ENCODE peak calls at places on chromosome 17, in nine cellular contexts. A, N, H, J, U, F, K, E and I are unnamed samples.
A peak's percentile ranks its signal among the peaks of the same experiment; 100 is the strongest.

GRCh38 chr17:64765191-64765889 is 103.2 kb upstream of the SMURF2 start:
- DNase-seq in K (no peak), E (no peak), A (peak; percentile 71), N (no peak), F (no peak), J (no peak), H (no peak), U (no peak), I (no peak)

GRCh38 chr17:66441012-66441703 is 138.7 kb downstream of the PRKCA start:
- DNase-seq in N (no peak), A (no peak), J (no peak), U (no peak), H (no peak), F (peak; percentile 55), K (no peak), E (no peak), I (no peak)

GRCh38 chr17:61167050-61167449 is 232.6 kb upstream of the TBX2 start:
- DNase-seq in K (no peak), F (no peak), U (no peak), N (no peak), H (no peak), J (no peak), A (no peak), E (no peak), I (no peak)

GRCh38 chr17:71208111-71208704 is 912.6 kb upstream of the SOX9 start:
- DNase-seq in A (peak; percentile 37), K (no peak), N (no peak), H (no peak), E (no peak), U (no peak), F (no peak), J (no peak), I (no peak)

GRCh38 chr17:58277107-58277506 is 3.6 kb downstream of the MPO start:
- DNase-seq in E (no peak), N (no peak), H (no peak), J (no peak), U (no peak), A (no peak), F (no peak), K (no peak), I (no peak)

GRCh38 chr17:76076765-76077581 is 2.0 kb upstream of the ZACN start:
- DNase-seq in H (no peak), J (no peak), K (no peak), A (no peak), N (no peak), E (no peak), U (no peak), F (no peak), I (no peak)

GRCh38 chr17:69597898-69598692 is 183.6 kb downstream of the MAP2K6 start:
- DNase-seq in A (peak; percentile 81), H (no peak), N (peak; percentile 22), E (no peak), K (no peak), U (no peak), J (no peak), F (no peak), I (no peak)

GRCh38 chr17:41919840-41920579 is 1.3 kb upstream of the ACLY start:
- DNase-seq in U (no peak), F (no peak), K (peak; percentile 13), H (peak; percentile 29), J (no peak), N (no peak), E (no peak), A (peak; percentile 59), I (no peak)

GRCh38 chr17:32267690-32268205 is 2.1 kb downstream of the RHBDL3 start:
- DNase-seq in N (no peak), E (no peak), U (no peak), F (no peak), K (peak; percentile 42), A (no peak), H (no peak), J (no peak), I (peak; percentile 62)

GRCh38 chr17:37605813-37606505 is 3.3 kb downstream of the SYNRG start:
- DNase-seq in K (no peak), E (no peak), A (no peak), H (peak; percentile 25), U (no peak), J (no peak), F (no peak), N (no peak), I (no peak)

GRCh38 chr17:61058066-61058465 is 341.6 kb upstream of the TBX2 start:
- DNase-seq in F (no peak), K (no peak), J (no peak), E (no peak), N (no peak), A (no peak), U (no peak), H (no peak), I (no peak)

GRCh38 chr17:29936724-29937123 is 4.7 kb upstream of the EFCAB5 start:
- DNase-seq in N (no peak), F (no peak), H (no peak), U (no peak), K (no peak), A (no peak), E (no peak), J (no peak), I (no peak)

GRCh38 chr17:29929544-29930398 is at the start of gene SSH2:
- DNase-seq in F (peak; percentile 68), H (peak; percentile 93), N (peak; percentile 89), E (peak; percentile 73), J (peak; percentile 49), A (peak; percentile 75), K (peak; percentile 91), U (peak; percentile 77), I (peak; percentile 94)

GRCh38 chr17:29931253-29931932 is 1.4 kb upstream of the SSH2 start:
- DNase-seq in U (peak; percentile 47), J (peak; percentile 25), E (peak; percentile 67), F (peak; percentile 81), K (peak; percentile 57), H (peak; percentile 75), A (peak; percentile 68), N (peak; percentile 50), I (peak; percentile 64)

GRCh38 chr17:29930399-29931010 is 477 bp upstream of the SSH2 start:
- DNase-seq in H (peak; percentile 36), F (no peak), E (no peak), K (peak; percentile 19), A (no peak), N (peak; percentile 15), J (no peak), U (peak; percentile 14), I (peak; percentile 23)

GRCh38 chr17:29933379-29933778 is 3.4 kb upstream of the SSH2 start:
- DNase-seq in F (no peak), N (no peak), U (no peak), K (no peak), J (no peak), H (no peak), E (no peak), A (no peak), I (no peak)
- TF ChIP-seq CTCF in F (no peak), N (no peak), U (no peak), K (no peak), J (no peak), H (no peak), E (peak; percentile 62), A (no peak), I (no peak)

DNA sequence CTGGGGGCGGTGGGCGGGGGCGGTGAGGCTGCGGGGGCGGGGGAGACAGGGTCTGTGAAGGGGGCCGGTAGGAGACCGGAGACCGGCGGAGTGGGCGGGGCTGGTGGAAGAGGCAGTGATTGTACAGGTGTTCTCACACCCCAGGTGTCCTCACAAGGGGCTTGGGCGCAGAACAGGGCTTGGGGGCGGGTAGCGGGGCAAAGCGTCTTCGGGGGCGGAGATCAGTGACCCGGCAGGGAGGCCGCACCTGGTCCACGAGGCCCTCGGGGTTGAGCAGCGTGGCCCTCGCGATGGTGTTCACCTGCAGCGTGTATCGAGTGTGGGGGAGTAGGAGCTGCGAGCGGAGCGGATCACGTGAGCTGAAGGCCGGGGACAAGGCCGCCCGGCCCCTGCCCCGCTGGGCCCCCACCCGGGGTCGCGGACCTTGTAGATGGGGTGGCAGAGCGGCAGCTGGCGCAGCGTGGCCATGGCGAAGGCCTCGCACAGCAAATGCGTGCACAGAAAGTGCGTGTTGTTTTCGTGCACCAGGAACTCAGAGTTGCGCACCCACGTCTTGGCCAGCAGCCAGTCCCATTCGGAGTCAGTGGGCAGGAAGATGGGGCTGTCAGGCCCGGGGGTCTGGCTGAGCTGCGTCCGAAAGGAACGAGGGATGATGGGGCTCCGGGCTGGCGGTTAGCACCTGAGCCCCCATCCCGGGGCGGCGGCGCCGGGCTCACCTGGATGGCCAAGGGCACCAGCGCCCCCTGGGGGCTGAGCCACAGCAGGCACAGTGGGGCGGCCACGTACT is 8.5 kb downstream of the ALOXE3 start:
- DNase-seq in E (peak; percentile 75), K (peak; percentile 78), F (no peak), J (no peak), A (no peak), H (peak; percentile 75), U (peak; percentile 50), N (peak; percentile 72), I (peak; percentile 72)
- TF ChIP-seq CTCF in E (peak; percentile 88), K (peak; percentile 87), F (peak; percentile 93), J (peak; percentile 74), A (peak; percentile 74), H (peak; percentile 73), U (peak; percentile 95), N (peak; percentile 89), I (peak; percentile 93)

DNA sequence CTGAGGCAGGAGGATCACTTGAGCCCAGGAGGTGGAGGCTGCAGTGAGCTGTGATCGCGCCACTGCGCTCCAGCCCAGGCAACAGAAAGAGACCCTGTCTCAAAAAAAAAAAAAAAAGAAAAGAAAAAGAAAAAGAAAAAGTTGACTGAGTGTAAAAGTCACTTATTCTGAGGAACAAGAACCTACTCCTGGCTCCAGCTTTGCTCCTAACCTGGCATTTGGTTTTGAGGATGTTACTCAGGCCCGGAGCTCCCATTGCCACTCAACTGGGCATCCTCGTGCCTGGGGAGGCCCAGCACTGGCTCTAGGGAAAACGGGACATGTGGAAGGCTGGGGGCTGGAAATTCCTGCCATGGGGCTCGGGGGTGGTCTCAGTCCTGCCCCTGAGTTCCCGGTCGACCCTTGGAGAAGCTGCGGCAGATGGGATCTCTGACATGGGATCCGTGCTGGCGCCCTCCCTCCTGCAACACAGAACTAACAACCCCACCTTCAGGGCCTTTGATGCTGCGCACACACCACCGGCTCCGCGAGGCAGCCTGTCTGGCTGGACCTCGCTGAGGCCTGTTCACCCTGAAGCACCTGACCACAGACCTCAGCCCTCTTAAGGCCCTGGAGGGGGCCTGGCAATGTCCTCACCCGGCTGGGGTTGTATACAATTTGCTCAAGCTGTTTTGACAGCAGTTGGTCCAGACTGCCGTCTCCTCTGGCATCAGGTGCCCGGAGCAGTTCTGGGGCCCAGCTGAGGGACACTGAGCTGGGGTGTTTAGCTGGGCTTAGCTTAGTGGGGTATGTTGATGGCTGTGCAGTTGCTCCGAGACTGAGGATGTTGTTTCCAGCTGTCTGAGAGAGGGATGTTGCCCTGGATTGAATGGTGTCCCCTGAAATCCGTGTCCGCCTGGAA is 12.3 kb downstream of the CD7 start:
- DNase-seq in A (no peak), F (no peak), N (no peak), U (no peak), K (no peak), H (no peak), J (no peak), E (no peak), I (no peak)
- TF ChIP-seq CTCF in A (no peak), F (no peak), N (no peak), U (no peak), K (no peak), H (no peak), J (no peak), E (no peak), I (no peak)

DNA sequence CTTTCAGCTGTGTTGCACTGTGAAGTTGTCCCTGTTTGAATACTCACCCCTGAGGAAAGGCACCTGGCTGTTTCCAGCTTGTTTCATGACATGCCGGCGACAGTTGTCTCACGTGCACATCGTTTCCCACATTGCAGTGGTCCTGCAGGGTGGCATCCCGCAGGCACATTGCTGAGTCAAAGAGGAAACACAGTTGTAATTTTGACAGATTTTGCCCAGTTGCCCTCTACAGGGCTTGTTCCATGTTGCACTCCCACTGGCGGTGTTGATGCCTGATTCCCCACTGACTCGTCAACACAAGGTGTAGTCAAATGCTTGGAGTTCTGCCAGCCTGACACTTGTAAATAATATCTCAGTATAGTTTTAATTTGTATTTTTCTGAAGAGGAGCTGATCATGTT is 23.8 kb downstream of the EPN2 start:
- DNase-seq in H (no peak), F (no peak), A (no peak), U (no peak), E (no peak), K (no peak), J (no peak), N (no peak), I (no peak)
- TF ChIP-seq CTCF in H (no peak), F (peak; percentile 6), A (peak; percentile 38), U (peak; percentile 32), E (no peak), K (no peak), J (no peak), N (no peak), I (no peak)